ENCODE peak calls at places on chromosomes 13 and 19, in nine cellular contexts. G is kidney, I is pancreas, Q is body of pancreas, E is heart right ventricle, R is ascending aorta, V is IMR-90, F is sigmoid colon, A is psoas muscle. L is an unnamed sample. For H3K4me1, the result is how much of the 10 kb centered on the place peaks cover.

GRCh38 chr19:28296506-28296905 is 916.4 kb downstream of the UQCRFS1 start:
- DNase-seq in Q (no peak), E (no peak), I (no peak), F (no peak), A (no peak), V (no peak), G (no peak), R (no peak), L (no peak)

GRCh38 chr13:85040176-85040660 is 759.0 kb downstream of the SLITRK6 start:
- DNase-seq in V (no peak), Q (no peak), I (no peak), A (no peak), F (no peak), E (no peak), G (no peak), R (no peak), L (no peak)

GRCh38 chr19:38729653-38730469 is 14.4 kb downstream of the CAPN12 start:
- DNase-seq in V (peak), Q (peak), A (peak), G (peak), R (no peak), I (peak), E (peak), F (peak), L (peak)

GRCh38 chr13:40159736-40160135 is 504.3 kb downstream of the COG6 start:
- DNase-seq in I (no peak), Q (no peak), G (no peak), E (no peak), V (no peak), R (no peak), A (no peak), F (no peak), L (no peak)

GRCh38 chr13:43783820-43784219 is 3.0 kb downstream of the ENOX1 start:
- DNase-seq in V (peak), G (no peak), I (no peak), F (no peak), E (peak), Q (no peak), R (no peak), A (no peak), L (peak)

GRCh38 chr19:41437944-41438574 is 1.7 kb downstream of the DMAC2 start:
- DNase-seq in Q (no peak), E (no peak), R (no peak), A (no peak), I (no peak), G (no peak), F (peak), V (no peak), L (no peak)

GRCh38 chr19:1417681-1418493 is 10.5 kb downstream of the DAZAP1 start:
- DNase-seq in F (no peak), Q (no peak), V (no peak), E (no peak), A (no peak), R (no peak), G (no peak), I (no peak), L (no peak)

GRCh38 chr13:107370036-107370785 is 802.3 kb upstream of the ARGLU1 start:
- DNase-seq in R (no peak), V (peak), G (no peak), F (no peak), Q (no peak), I (no peak), A (no peak), E (no peak), L (no peak)

GRCh38 chr13:80717834-80718233 is 376.9 kb upstream of the SPRY2 start:
- DNase-seq in G (no peak), V (no peak), R (no peak), I (no peak), A (no peak), F (no peak), E (no peak), Q (no peak), L (no peak)

GRCh38 chr13:99955107-99955746 is 16.3 kb downstream of the ZIC5 start:
- DNase-seq in I (no peak), V (no peak), R (no peak), Q (no peak), A (no peak), G (no peak), E (no peak), F (no peak), L (no peak)

GRCh38 chr19:10052602-10053360 is 33.3 kb upstream of the SHFL start:
- DNase-seq in R (no peak), E (no peak), V (no peak), Q (peak), A (no peak), F (no peak), G (no peak), I (peak), L (no peak)

GRCh38 chr13:113483504-113484287 is 6.8 kb downstream of the DCUN1D2 start:
- DNase-seq in R (no peak), A (no peak), F (no peak), V (no peak), Q (no peak), G (no peak), E (no peak), I (no peak), L (no peak)

GRCh38 chr19:49421039-49421877 is 2.0 kb downstream of the PTH2 start:
- DNase-seq in I (peak), G (peak), Q (peak), R (no peak), A (peak), F (no peak), V (peak), E (peak), L (peak)
- TF ChIP-seq CTCF in I (no peak), G (no peak), Q (no peak), R (no peak), A (no peak), F (no peak), V (no peak), E (no peak), L (no peak)

GRCh38 chr13:97284558-97284957 is 62.4 kb downstream of the MBNL2 start:
- DNase-seq in F (no peak), R (no peak), A (no peak), G (no peak), I (no peak), E (no peak), V (peak), Q (no peak), L (no peak)
- H3K4me1 ChIP-seq in F (half or more), R (half or more), A (half or more), G (under half), I (under half), E (under half), V (under half), Q (under half), L (under half)

GRCh38 chr19:6424939-6425731 is 524 bp upstream of the KHSRP start:
- DNase-seq in Q (peak), G (peak), V (peak), R (peak), E (peak), F (peak), I (peak), A (peak), L (peak)
- H3K4me3 ChIP-seq in Q (no peak), G (peak), V (no peak), R (peak), E (peak), F (peak), I (peak), A (peak), L (no peak)

GRCh38 chr19:45764487-45764886 is 4.6 kb downstream of the SIX5 start:
- DNase-seq in Q (no peak), E (no peak), V (no peak), G (no peak), A (no peak), R (no peak), I (no peak), F (peak), L (no peak)
- TF ChIP-seq CTCF in Q (no peak), E (no peak), V (no peak), G (no peak), A (no peak), R (no peak), I (no peak), F (no peak), L (no peak)

GRCh38 chr13:31046711-31047279 is 114.3 kb downstream of the TEX26 start:
- DNase-seq in G (no peak), I (no peak), R (no peak), F (peak), E (peak), A (no peak), V (peak), Q (no peak), L (peak)
- H3K4me1 ChIP-seq in G (under half), I (under half), R (under half), F (under half), E (under half), A (under half), V (under half), Q (under half), L (under half)